ENCODE peak calls at places on chromosome 11, in nine cellular contexts. One of them, this sample, is unnamed.

GRCh38 chr11:86592659-86593451 is 79.6 kb downstream of the ME3 start:
- DNase-seq in stimulated activated CD4-positive, alpha-beta T cell treated with anti-CD3 and anti-CD28 coated beads, Interleukin-1b, Interleukin-23, amount 100 ng/mL, for 48 hours: peak; percentile 95
- DNase-seq in activated naive CD4-positive, alpha-beta T cell: peak; percentile 33
- DNase-seq in CD8-positive, alpha-beta memory T cell: peak; percentile 2
- DNase-seq in GM20000: peak; percentile 70
- DNase-seq in mesendoderm: peak; percentile 95
- DNase-seq in left ventricle myocardium superior: no peak
- DNase-seq in fibroblast of lung: peak; percentile 88
- DNase-seq in effector CD8-positive, alpha-beta T cell: no peak
- DNase-seq in this sample: peak; percentile 69

GRCh38 chr11:75867778-75868374 is 52.9 kb downstream of the UVRAG start:
- DNase-seq in stimulated activated CD4-positive, alpha-beta T cell treated with anti-CD3 and anti-CD28 coated beads, Interleukin-1b, Interleukin-23, amount 100 ng/mL, for 48 hours: no peak
- DNase-seq in activated naive CD4-positive, alpha-beta T cell: no peak
- DNase-seq in CD8-positive, alpha-beta memory T cell: peak; percentile 46
- DNase-seq in GM20000: peak; percentile 35
- DNase-seq in mesendoderm: peak; percentile 30
- DNase-seq in left ventricle myocardium superior: no peak
- DNase-seq in fibroblast of lung: peak; percentile 32
- DNase-seq in effector CD8-positive, alpha-beta T cell: no peak
- DNase-seq in this sample: peak; percentile 7

GRCh38 chr11:66973956-66974585 is 1.0 kb upstream of the C11orf86 start:
- DNase-seq in stimulated activated CD4-positive, alpha-beta T cell treated with anti-CD3 and anti-CD28 coated beads, Interleukin-1b, Interleukin-23, amount 100 ng/mL, for 48 hours: no peak
- DNase-seq in activated naive CD4-positive, alpha-beta T cell: no peak
- DNase-seq in CD8-positive, alpha-beta memory T cell: no peak
- DNase-seq in GM20000: no peak
- DNase-seq in mesendoderm: peak; percentile 16
- DNase-seq in left ventricle myocardium superior: no peak
- DNase-seq in fibroblast of lung: no peak
- DNase-seq in effector CD8-positive, alpha-beta T cell: no peak
- DNase-seq in this sample: no peak

GRCh38 chr11:71485466-71485865 is 32.5 kb downstream of the NADSYN1 start:
- DNase-seq in stimulated activated CD4-positive, alpha-beta T cell treated with anti-CD3 and anti-CD28 coated beads, Interleukin-1b, Interleukin-23, amount 100 ng/mL, for 48 hours: no peak
- DNase-seq in activated naive CD4-positive, alpha-beta T cell: no peak
- DNase-seq in CD8-positive, alpha-beta memory T cell: no peak
- DNase-seq in GM20000: no peak
- DNase-seq in mesendoderm: no peak
- DNase-seq in left ventricle myocardium superior: peak; percentile 7
- DNase-seq in fibroblast of lung: no peak
- DNase-seq in effector CD8-positive, alpha-beta T cell: no peak
- DNase-seq in this sample: no peak

GRCh38 chr11:111707039-111707690 is 59.0 kb downstream of the PPP2R1B start:
- DNase-seq in stimulated activated CD4-positive, alpha-beta T cell treated with anti-CD3 and anti-CD28 coated beads, Interleukin-1b, Interleukin-23, amount 100 ng/mL, for 48 hours: no peak
- DNase-seq in activated naive CD4-positive, alpha-beta T cell: no peak
- DNase-seq in CD8-positive, alpha-beta memory T cell: no peak
- DNase-seq in GM20000: no peak
- DNase-seq in mesendoderm: no peak
- DNase-seq in left ventricle myocardium superior: peak; percentile 63
- DNase-seq in fibroblast of lung: peak; percentile 84
- DNase-seq in effector CD8-positive, alpha-beta T cell: no peak
- DNase-seq in this sample: peak; percentile 73

GRCh38 chr11:131328843-131329242 is 41.6 kb upstream of the NTM start:
- DNase-seq in stimulated activated CD4-positive, alpha-beta T cell treated with anti-CD3 and anti-CD28 coated beads, Interleukin-1b, Interleukin-23, amount 100 ng/mL, for 48 hours: no peak
- DNase-seq in activated naive CD4-positive, alpha-beta T cell: no peak
- DNase-seq in CD8-positive, alpha-beta memory T cell: no peak
- DNase-seq in GM20000: no peak
- DNase-seq in mesendoderm: no peak
- DNase-seq in left ventricle myocardium superior: no peak
- DNase-seq in fibroblast of lung: no peak
- DNase-seq in effector CD8-positive, alpha-beta T cell: no peak
- DNase-seq in this sample: no peak

GRCh38 chr11:35138949-35139881 is at the start of gene CD44:
- DNase-seq in stimulated activated CD4-positive, alpha-beta T cell treated with anti-CD3 and anti-CD28 coated beads, Interleukin-1b, Interleukin-23, amount 100 ng/mL, for 48 hours: peak; percentile 76
- DNase-seq in activated naive CD4-positive, alpha-beta T cell: peak; percentile 43
- DNase-seq in CD8-positive, alpha-beta memory T cell: peak; percentile 83
- DNase-seq in GM20000: peak; percentile 74
- DNase-seq in mesendoderm: peak; percentile 69
- DNase-seq in left ventricle myocardium superior: peak; percentile 74
- DNase-seq in fibroblast of lung: peak; percentile 88
- DNase-seq in effector CD8-positive, alpha-beta T cell: peak; percentile 64
- DNase-seq in this sample: no peak

GRCh38 chr11:64407630-64408029 is 48.7 kb downstream of the RPS6KA4 start:
- DNase-seq in stimulated activated CD4-positive, alpha-beta T cell treated with anti-CD3 and anti-CD28 coated beads, Interleukin-1b, Interleukin-23, amount 100 ng/mL, for 48 hours: no peak
- DNase-seq in activated naive CD4-positive, alpha-beta T cell: no peak
- DNase-seq in CD8-positive, alpha-beta memory T cell: no peak
- DNase-seq in GM20000: no peak
- DNase-seq in mesendoderm: no peak
- DNase-seq in left ventricle myocardium superior: no peak
- DNase-seq in fibroblast of lung: no peak
- DNase-seq in effector CD8-positive, alpha-beta T cell: no peak
- DNase-seq in this sample: no peak

GRCh38 chr11:82682003-82682751 is 51.5 kb downstream of the FAM181B start:
- DNase-seq in stimulated activated CD4-positive, alpha-beta T cell treated with anti-CD3 and anti-CD28 coated beads, Interleukin-1b, Interleukin-23, amount 100 ng/mL, for 48 hours: no peak
- DNase-seq in activated naive CD4-positive, alpha-beta T cell: no peak
- DNase-seq in CD8-positive, alpha-beta memory T cell: peak; percentile 32
- DNase-seq in GM20000: peak; percentile 28
- DNase-seq in mesendoderm: peak; percentile 88
- DNase-seq in left ventricle myocardium superior: no peak
- DNase-seq in fibroblast of lung: peak; percentile 63
- DNase-seq in effector CD8-positive, alpha-beta T cell: no peak
- DNase-seq in this sample: peak; percentile 26

GRCh38 chr11:10728779-10729472 is 22.1 kb upstream of the CTR9 start:
- DNase-seq in stimulated activated CD4-positive, alpha-beta T cell treated with anti-CD3 and anti-CD28 coated beads, Interleukin-1b, Interleukin-23, amount 100 ng/mL, for 48 hours: no peak
- DNase-seq in activated naive CD4-positive, alpha-beta T cell: no peak
- DNase-seq in CD8-positive, alpha-beta memory T cell: no peak
- DNase-seq in GM20000: no peak
- DNase-seq in mesendoderm: peak; percentile 75
- DNase-seq in left ventricle myocardium superior: no peak
- DNase-seq in fibroblast of lung: no peak
- DNase-seq in effector CD8-positive, alpha-beta T cell: no peak
- DNase-seq in this sample: no peak

GRCh38 chr11:94000641-94001040 is 20.5 kb upstream of the HEPHL1 start:
- DNase-seq in stimulated activated CD4-positive, alpha-beta T cell treated with anti-CD3 and anti-CD28 coated beads, Interleukin-1b, Interleukin-23, amount 100 ng/mL, for 48 hours: no peak
- DNase-seq in activated naive CD4-positive, alpha-beta T cell: no peak
- DNase-seq in CD8-positive, alpha-beta memory T cell: no peak
- DNase-seq in GM20000: no peak
- DNase-seq in mesendoderm: no peak
- DNase-seq in left ventricle myocardium superior: no peak
- DNase-seq in fibroblast of lung: peak; percentile 35
- DNase-seq in effector CD8-positive, alpha-beta T cell: no peak
- DNase-seq in this sample: no peak

GRCh38 chr11:87252869-87253268 is 215.1 kb downstream of the TMEM135 start:
- DNase-seq in stimulated activated CD4-positive, alpha-beta T cell treated with anti-CD3 and anti-CD28 coated beads, Interleukin-1b, Interleukin-23, amount 100 ng/mL, for 48 hours: no peak
- DNase-seq in activated naive CD4-positive, alpha-beta T cell: no peak
- DNase-seq in CD8-positive, alpha-beta memory T cell: no peak
- DNase-seq in GM20000: no peak
- DNase-seq in mesendoderm: no peak
- DNase-seq in left ventricle myocardium superior: no peak
- DNase-seq in fibroblast of lung: no peak
- DNase-seq in effector CD8-positive, alpha-beta T cell: no peak
- DNase-seq in this sample: no peak

GRCh38 chr11:64842851-64843841 is 1.3 kb downstream of the CDC42BPG start:
- DNase-seq in stimulated activated CD4-positive, alpha-beta T cell treated with anti-CD3 and anti-CD28 coated beads, Interleukin-1b, Interleukin-23, amount 100 ng/mL, for 48 hours: no peak
- DNase-seq in activated naive CD4-positive, alpha-beta T cell: no peak
- DNase-seq in CD8-positive, alpha-beta memory T cell: no peak
- DNase-seq in GM20000: no peak
- DNase-seq in mesendoderm: peak; percentile 84
- DNase-seq in left ventricle myocardium superior: no peak
- DNase-seq in fibroblast of lung: no peak
- DNase-seq in effector CD8-positive, alpha-beta T cell: no peak
- DNase-seq in this sample: no peak

GRCh38 chr11:57791321-57792059 is 29.9 kb downstream of the CTNND1 start:
- DNase-seq in stimulated activated CD4-positive, alpha-beta T cell treated with anti-CD3 and anti-CD28 coated beads, Interleukin-1b, Interleukin-23, amount 100 ng/mL, for 48 hours: no peak
- DNase-seq in activated naive CD4-positive, alpha-beta T cell: no peak
- DNase-seq in CD8-positive, alpha-beta memory T cell: no peak
- DNase-seq in GM20000: no peak
- DNase-seq in mesendoderm: no peak
- DNase-seq in left ventricle myocardium superior: no peak
- DNase-seq in fibroblast of lung: no peak
- DNase-seq in effector CD8-positive, alpha-beta T cell: no peak
- DNase-seq in this sample: no peak

GRCh38 chr11:20084921-20085814 is 75.1 kb downstream of the DBX1 start:
- DNase-seq in stimulated activated CD4-positive, alpha-beta T cell treated with anti-CD3 and anti-CD28 coated beads, Interleukin-1b, Interleukin-23, amount 100 ng/mL, for 48 hours: no peak
- DNase-seq in activated naive CD4-positive, alpha-beta T cell: no peak
- DNase-seq in CD8-positive, alpha-beta memory T cell: no peak
- DNase-seq in GM20000: no peak
- DNase-seq in mesendoderm: peak; percentile 18
- DNase-seq in left ventricle myocardium superior: no peak
- DNase-seq in fibroblast of lung: no peak
- DNase-seq in effector CD8-positive, alpha-beta T cell: no peak
- DNase-seq in this sample: no peak

GRCh38 chr11:119680899-119681370 is 48.1 kb downstream of the NECTIN1 start:
- DNase-seq in stimulated activated CD4-positive, alpha-beta T cell treated with anti-CD3 and anti-CD28 coated beads, Interleukin-1b, Interleukin-23, amount 100 ng/mL, for 48 hours: no peak
- DNase-seq in activated naive CD4-positive, alpha-beta T cell: no peak
- DNase-seq in CD8-positive, alpha-beta memory T cell: no peak
- DNase-seq in GM20000: no peak
- DNase-seq in mesendoderm: no peak
- DNase-seq in left ventricle myocardium superior: peak; percentile 76
- DNase-seq in fibroblast of lung: no peak
- DNase-seq in effector CD8-positive, alpha-beta T cell: no peak
- DNase-seq in this sample: no peak

GRCh38 chr11:33375688-33376311 is 118.6 kb downstream of the HIPK3 start:
- DNase-seq in stimulated activated CD4-positive, alpha-beta T cell treated with anti-CD3 and anti-CD28 coated beads, Interleukin-1b, Interleukin-23, amount 100 ng/mL, for 48 hours: no peak
- DNase-seq in activated naive CD4-positive, alpha-beta T cell: no peak
- DNase-seq in CD8-positive, alpha-beta memory T cell: no peak
- DNase-seq in GM20000: peak; percentile 62
- DNase-seq in mesendoderm: peak; percentile 43
- DNase-seq in left ventricle myocardium superior: peak; percentile 28
- DNase-seq in fibroblast of lung: peak; percentile 46
- DNase-seq in effector CD8-positive, alpha-beta T cell: no peak
- DNase-seq in this sample: no peak

GRCh38 chr11:22510741-22511140 is 114.9 kb downstream of the FANCF start:
- DNase-seq in stimulated activated CD4-positive, alpha-beta T cell treated with anti-CD3 and anti-CD28 coated beads, Interleukin-1b, Interleukin-23, amount 100 ng/mL, for 48 hours: no peak
- DNase-seq in activated naive CD4-positive, alpha-beta T cell: no peak
- DNase-seq in CD8-positive, alpha-beta memory T cell: no peak
- DNase-seq in GM20000: no peak
- DNase-seq in mesendoderm: no peak
- DNase-seq in left ventricle myocardium superior: no peak
- DNase-seq in fibroblast of lung: peak; percentile 86
- DNase-seq in effector CD8-positive, alpha-beta T cell: no peak
- DNase-seq in this sample: peak; percentile 53

GRCh38 chr11:75706260-75706729 is 11.3 kb upstream of the MOGAT2 start:
- DNase-seq in stimulated activated CD4-positive, alpha-beta T cell treated with anti-CD3 and anti-CD28 coated beads, Interleukin-1b, Interleukin-23, amount 100 ng/mL, for 48 hours: peak; percentile 68
- DNase-seq in activated naive CD4-positive, alpha-beta T cell: peak; percentile 9
- DNase-seq in CD8-positive, alpha-beta memory T cell: peak; percentile 52
- DNase-seq in GM20000: peak; percentile 78
- DNase-seq in mesendoderm: peak; percentile 81
- DNase-seq in left ventricle myocardium superior: peak; percentile 77
- DNase-seq in fibroblast of lung: peak; percentile 58
- DNase-seq in effector CD8-positive, alpha-beta T cell: peak; percentile 36
- DNase-seq in this sample: peak; percentile 18

GRCh38 chr11:67418476-67419281 is 3.2 kb downstream of the CARNS1 start:
- DNase-seq in stimulated activated CD4-positive, alpha-beta T cell treated with anti-CD3 and anti-CD28 coated beads, Interleukin-1b, Interleukin-23, amount 100 ng/mL, for 48 hours: no peak
- DNase-seq in activated naive CD4-positive, alpha-beta T cell: no peak
- DNase-seq in CD8-positive, alpha-beta memory T cell: peak; percentile 70
- DNase-seq in GM20000: no peak
- DNase-seq in mesendoderm: no peak
- DNase-seq in left ventricle myocardium superior: peak; percentile 78
- DNase-seq in fibroblast of lung: no peak
- DNase-seq in effector CD8-positive, alpha-beta T cell: no peak
- DNase-seq in this sample: no peak

GRCh38 chr11:12617632-12618031 is 56.6 kb upstream of the TEAD1 start:
- DNase-seq in stimulated activated CD4-positive, alpha-beta T cell treated with anti-CD3 and anti-CD28 coated beads, Interleukin-1b, Interleukin-23, amount 100 ng/mL, for 48 hours: no peak
- DNase-seq in activated naive CD4-positive, alpha-beta T cell: no peak
- DNase-seq in CD8-positive, alpha-beta memory T cell: no peak
- DNase-seq in GM20000: no peak
- DNase-seq in mesendoderm: no peak
- DNase-seq in left ventricle myocardium superior: no peak
- DNase-seq in fibroblast of lung: no peak
- DNase-seq in effector CD8-positive, alpha-beta T cell: no peak
- DNase-seq in this sample: no peak

GRCh38 chr11:370087-370941 is 1.0 kb downstream of the B4GALNT4 start:
- DNase-seq in stimulated activated CD4-positive, alpha-beta T cell treated with anti-CD3 and anti-CD28 coated beads, Interleukin-1b, Interleukin-23, amount 100 ng/mL, for 48 hours: no peak
- DNase-seq in activated naive CD4-positive, alpha-beta T cell: no peak
- DNase-seq in CD8-positive, alpha-beta memory T cell: no peak
- DNase-seq in GM20000: no peak
- DNase-seq in mesendoderm: no peak
- DNase-seq in left ventricle myocardium superior: peak; percentile 24
- DNase-seq in fibroblast of lung: no peak
- DNase-seq in effector CD8-positive, alpha-beta T cell: no peak
- DNase-seq in this sample: no peak

GRCh38 chr11:124470516-124471231 is 25.2 kb upstream of the OR8B8 start:
- DNase-seq in stimulated activated CD4-positive, alpha-beta T cell treated with anti-CD3 and anti-CD28 coated beads, Interleukin-1b, Interleukin-23, amount 100 ng/mL, for 48 hours: no peak
- DNase-seq in activated naive CD4-positive, alpha-beta T cell: no peak
- DNase-seq in CD8-positive, alpha-beta memory T cell: no peak
- DNase-seq in GM20000: no peak
- DNase-seq in mesendoderm: no peak
- DNase-seq in left ventricle myocardium superior: no peak
- DNase-seq in fibroblast of lung: no peak
- DNase-seq in effector CD8-positive, alpha-beta T cell: no peak
- DNase-seq in this sample: no peak

GRCh38 chr11:128544625-128545024 is 42.7 kb downstream of the ETS1 start:
- DNase-seq in stimulated activated CD4-positive, alpha-beta T cell treated with anti-CD3 and anti-CD28 coated beads, Interleukin-1b, Interleukin-23, amount 100 ng/mL, for 48 hours: no peak
- DNase-seq in activated naive CD4-positive, alpha-beta T cell: no peak
- DNase-seq in CD8-positive, alpha-beta memory T cell: peak; percentile 54
- DNase-seq in GM20000: no peak
- DNase-seq in mesendoderm: no peak
- DNase-seq in left ventricle myocardium superior: no peak
- DNase-seq in fibroblast of lung: peak; percentile 34
- DNase-seq in effector CD8-positive, alpha-beta T cell: no peak
- DNase-seq in this sample: peak; percentile 53

GRCh38 chr11:15227011-15227410 is 112.3 kb downstream of the INSC start:
- DNase-seq in stimulated activated CD4-positive, alpha-beta T cell treated with anti-CD3 and anti-CD28 coated beads, Interleukin-1b, Interleukin-23, amount 100 ng/mL, for 48 hours: no peak
- DNase-seq in activated naive CD4-positive, alpha-beta T cell: no peak
- DNase-seq in CD8-positive, alpha-beta memory T cell: no peak
- DNase-seq in GM20000: no peak
- DNase-seq in mesendoderm: no peak
- DNase-seq in left ventricle myocardium superior: no peak
- DNase-seq in fibroblast of lung: no peak
- DNase-seq in effector CD8-positive, alpha-beta T cell: no peak
- DNase-seq in this sample: no peak

GRCh38 chr11:114192841-114193389 is 103.3 kb upstream of the NNMT start:
- DNase-seq in stimulated activated CD4-positive, alpha-beta T cell treated with anti-CD3 and anti-CD28 coated beads, Interleukin-1b, Interleukin-23, amount 100 ng/mL, for 48 hours: no peak
- DNase-seq in activated naive CD4-positive, alpha-beta T cell: no peak
- DNase-seq in CD8-positive, alpha-beta memory T cell: no peak
- DNase-seq in GM20000: no peak
- DNase-seq in mesendoderm: no peak
- DNase-seq in left ventricle myocardium superior: no peak
- DNase-seq in fibroblast of lung: no peak
- DNase-seq in effector CD8-positive, alpha-beta T cell: no peak
- DNase-seq in this sample: no peak

GRCh38 chr11:130477646-130478203 is 29.3 kb downstream of the ADAMTS15 start:
- DNase-seq in stimulated activated CD4-positive, alpha-beta T cell treated with anti-CD3 and anti-CD28 coated beads, Interleukin-1b, Interleukin-23, amount 100 ng/mL, for 48 hours: no peak
- DNase-seq in activated naive CD4-positive, alpha-beta T cell: no peak
- DNase-seq in CD8-positive, alpha-beta memory T cell: no peak
- DNase-seq in GM20000: peak; percentile 3
- DNase-seq in mesendoderm: no peak
- DNase-seq in left ventricle myocardium superior: no peak
- DNase-seq in fibroblast of lung: no peak
- DNase-seq in effector CD8-positive, alpha-beta T cell: no peak
- DNase-seq in this sample: no peak

GRCh38 chr11:132595246-132595645 is 937.1 kb downstream of the OPCML start:
- DNase-seq in stimulated activated CD4-positive, alpha-beta T cell treated with anti-CD3 and anti-CD28 coated beads, Interleukin-1b, Interleukin-23, amount 100 ng/mL, for 48 hours: no peak
- DNase-seq in activated naive CD4-positive, alpha-beta T cell: no peak
- DNase-seq in CD8-positive, alpha-beta memory T cell: no peak
- DNase-seq in GM20000: no peak
- DNase-seq in mesendoderm: no peak
- DNase-seq in left ventricle myocardium superior: no peak
- DNase-seq in fibroblast of lung: no peak
- DNase-seq in effector CD8-positive, alpha-beta T cell: no peak
- DNase-seq in this sample: no peak

GRCh38 chr11:60130496-60130895 is 42.0 kb downstream of the MS4A2 start:
- DNase-seq in stimulated activated CD4-positive, alpha-beta T cell treated with anti-CD3 and anti-CD28 coated beads, Interleukin-1b, Interleukin-23, amount 100 ng/mL, for 48 hours: no peak
- DNase-seq in activated naive CD4-positive, alpha-beta T cell: no peak
- DNase-seq in CD8-positive, alpha-beta memory T cell: peak; percentile 1
- DNase-seq in GM20000: peak; percentile 33
- DNase-seq in mesendoderm: peak; percentile 88
- DNase-seq in left ventricle myocardium superior: no peak
- DNase-seq in fibroblast of lung: no peak
- DNase-seq in effector CD8-positive, alpha-beta T cell: no peak
- DNase-seq in this sample: no peak

GRCh38 chr11:111855506-111855905 is 15.9 kb downstream of the ALG9 start:
- DNase-seq in stimulated activated CD4-positive, alpha-beta T cell treated with anti-CD3 and anti-CD28 coated beads, Interleukin-1b, Interleukin-23, amount 100 ng/mL, for 48 hours: no peak
- DNase-seq in activated naive CD4-positive, alpha-beta T cell: no peak
- DNase-seq in CD8-positive, alpha-beta memory T cell: no peak
- DNase-seq in GM20000: no peak
- DNase-seq in mesendoderm: no peak
- DNase-seq in left ventricle myocardium superior: no peak
- DNase-seq in fibroblast of lung: no peak
- DNase-seq in effector CD8-positive, alpha-beta T cell: no peak
- DNase-seq in this sample: no peak

GRCh38 chr11:7500251-7500650 is 13.5 kb upstream of the PPFIBP2 start:
- DNase-seq in stimulated activated CD4-positive, alpha-beta T cell treated with anti-CD3 and anti-CD28 coated beads, Interleukin-1b, Interleukin-23, amount 100 ng/mL, for 48 hours: no peak
- DNase-seq in activated naive CD4-positive, alpha-beta T cell: no peak
- DNase-seq in CD8-positive, alpha-beta memory T cell: no peak
- DNase-seq in GM20000: no peak
- DNase-seq in mesendoderm: no peak
- DNase-seq in left ventricle myocardium superior: no peak
- DNase-seq in fibroblast of lung: no peak
- DNase-seq in effector CD8-positive, alpha-beta T cell: no peak
- DNase-seq in this sample: no peak

This sample was measured in skeletal muscle cell.